ENCODE peak calls at places on chromosome 17, in four cellular contexts. A is HepG2, J is GM12878, V is K562. N is an unnamed sample.

GRCh38 chr17:79631640-79632431 is 21.0 kb upstream of the RBFOX3 start:
- DNase-seq in A (no peak), J (no peak), V (no peak), N (no peak)

GRCh38 chr17:160336-160735 is 21.1 kb downstream of the DOC2B start:
- DNase-seq in J (no peak), V (no peak), A (no peak), N (no peak)

GRCh38 chr17:82440991-82441627 is 9.4 kb downstream of the CYBC1 start:
- DNase-seq in V (no peak), A (no peak), J (no peak), N (no peak)

GRCh38 chr17:80870401-80870800 is 121.2 kb upstream of the CHMP6 start:
- DNase-seq in J (no peak), V (no peak), A (no peak), N (no peak)

GRCh38 chr17:21500064-21500463 is 123.9 kb downstream of the KCNJ12 start:
- DNase-seq in A (no peak), V (no peak), J (no peak), N (no peak)

GRCh38 chr17:64081802-64082799 is 47.8 kb downstream of the ERN1 start:
- DNase-seq in A (peak; percentile 93), J (peak; percentile 72), V (peak; percentile 33), N (peak; percentile 87)

GRCh38 chr17:83194189-83194565 is 114.8 kb downstream of the METRNL start:
- DNase-seq in A (no peak), V (no peak), J (no peak), N (no peak)

GRCh38 chr17:66240630-66241029 is 11.4 kb upstream of the APOH start:
- DNase-seq in V (no peak), J (no peak), A (no peak), N (peak; percentile 49)

GRCh38 chr17:45410144-45411091 is 22.3 kb downstream of the ARHGAP27 start:
- DNase-seq in V (no peak), J (no peak), A (no peak), N (no peak)

GRCh38 chr17:40950176-40950575 is 12.7 kb upstream of the KRT23 start:
- DNase-seq in V (no peak), J (no peak), A (no peak), N (no peak)

GRCh38 chr17:59839646-59840328 is 53.0 kb downstream of the TUBD1 start:
- DNase-seq in V (no peak), J (no peak), A (no peak), N (no peak)

GRCh38 chr17:59838196-59838911 is 54.4 kb downstream of the TUBD1 start:
- DNase-seq in J (no peak), A (no peak), V (no peak), N (peak; percentile 50)

GRCh38 chr17:59840329-59840907 is 52.3 kb downstream of the TUBD1 start:
- DNase-seq in A (no peak), J (no peak), V (no peak), N (peak; percentile 40)

GRCh38 chr17:59842901-59843652 is 49.7 kb downstream of the TUBD1 start:
- DNase-seq in A (peak; percentile 96), V (peak; percentile 25), J (peak; percentile 80), N (peak; percentile 95)

DNA sequence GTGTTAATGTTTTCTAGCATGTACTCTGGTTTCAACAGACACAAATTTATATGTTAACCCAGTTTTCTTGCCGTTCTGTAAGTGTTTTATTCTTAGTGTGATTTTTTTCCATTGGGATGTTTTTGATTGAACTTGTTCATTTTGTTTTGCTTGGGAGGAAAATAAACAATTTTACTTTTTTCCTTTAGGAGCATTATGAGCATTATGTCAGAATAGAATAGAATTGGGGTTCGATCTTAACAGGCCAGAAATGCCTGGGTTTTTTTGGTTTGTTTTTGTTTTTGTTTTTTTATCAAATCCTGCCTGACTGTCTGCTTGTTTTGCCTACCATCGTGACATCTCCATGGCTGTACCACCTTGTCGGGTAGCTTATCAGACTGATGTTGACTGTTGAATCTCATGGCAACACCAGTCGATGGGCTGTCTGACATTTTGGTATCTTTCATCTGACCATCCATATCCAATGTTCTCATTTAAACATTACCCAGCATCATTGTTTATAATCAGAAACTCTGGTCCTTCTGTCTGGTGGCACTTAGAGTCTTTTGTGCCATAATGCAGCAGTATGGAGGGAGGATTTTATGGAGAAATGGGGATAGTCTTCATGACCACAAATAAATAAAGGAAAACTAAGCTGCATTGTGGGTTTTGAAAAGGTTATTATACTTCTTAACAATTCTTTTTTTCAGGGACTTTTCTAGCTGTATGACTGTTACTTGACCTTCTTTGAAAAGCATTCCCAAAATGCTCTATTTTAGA is 51.7 kb downstream of the TUBD1 start:
- DNase-seq in J (no peak), V (no peak), A (no peak), N (peak; percentile 44)
- TF ChIP-seq POLR2A in J (peak; percentile 59), V (peak; percentile 84), A (peak; percentile 46), N (peak; percentile 72)

GRCh38 chr17:4514206-4514605 is 15.5 kb downstream of the SPNS2 start:
- DNase-seq in V (no peak), J (no peak), A (no peak), N (no peak)

GRCh38 chr17:4514779-4515178 is 16.1 kb downstream of the SPNS2 start:
- DNase-seq in J (no peak), A (no peak), V (no peak), N (no peak)

GRCh38 chr17:4516740-4517139 is 18.1 kb downstream of the SPNS2 start:
- DNase-seq in A (no peak), V (no peak), J (no peak), N (no peak)

GRCh38 chr17:4513113-4514032 is 14.7 kb downstream of the SPNS2 start:
- DNase-seq in J (no peak), V (no peak), A (no peak), N (no peak)

DNA sequence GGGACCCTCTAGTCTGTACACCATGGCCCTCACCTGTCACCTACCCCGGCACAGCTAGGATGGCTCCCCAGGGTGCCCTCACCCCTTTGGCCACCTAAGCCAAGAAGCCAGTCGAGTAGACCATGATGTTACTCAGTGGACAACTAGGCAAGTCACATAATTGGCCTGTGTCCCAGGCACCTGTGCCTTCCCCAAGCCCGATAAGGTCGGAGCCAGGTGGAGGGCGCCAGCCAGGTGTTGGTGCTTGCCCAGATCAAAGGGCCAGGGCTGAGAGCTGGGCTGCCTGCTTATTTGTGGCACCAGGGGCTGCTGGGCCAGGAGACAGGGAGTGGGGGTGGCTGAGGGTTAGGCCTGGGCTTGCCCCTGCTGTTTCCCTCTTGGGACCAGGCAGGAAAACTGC is 16.8 kb downstream of the SPNS2 start:
- DNase-seq in V (no peak), J (no peak), A (no peak), N (no peak)
- TF ChIP-seq POLR2AphosphoS5 in V (no peak), J (no peak), A (no peak), N (no peak)

GRCh38 chr17:30921544-30922196 is at the start of gene ADAP2:
- DNase-seq in V (peak; percentile 72), J (no peak), A (no peak), N (no peak)
- TF ChIP-seq MYC in V (no peak), J (no peak), A (no peak), N (no peak)

GRCh38 chr17:50097907-50098306 is 2.8 kb downstream of the PDK2 start:
- DNase-seq in V (no peak), A (no peak), J (no peak), N (no peak)
- TF ChIP-seq POLR2A in V (no peak), A (no peak), J (no peak), N (no peak)

GRCh38 chr17:61411944-61412859 is 12.6 kb downstream of the TBX2 start:
- DNase-seq in A (peak; percentile 64), J (peak; percentile 5), V (peak; percentile 84), N (peak; percentile 70)
- TF ChIP-seq POLR2AphosphoS5 in A (peak; percentile 24), J (no peak), V (no peak), N (peak; percentile 19)